ENCODE peak calls at places on chromosomes 6 and 20, in nine cellular contexts. M is suprapubic skin, N is HCT116, P is lower lobe of right lung, Y is stomach, H is IMR-90, V is psoas muscle, U is Karpas-422, Q is cardiac fibroblast. B is an unnamed sample.

GRCh38 chr20:10718671-10719070 is 44.9 kb upstream of the JAG1 start:
- DNase-seq in Y (no peak), U (no peak), Q (no peak), H (no peak), P (no peak), N (no peak), M (no peak), V (no peak), B (no peak)

GRCh38 chr20:34861386-34862084 is 11.1 kb downstream of the GGT7 start:
- DNase-seq in M (peak; percentile 74), V (peak; percentile 91), Q (no peak), N (no peak), P (peak; percentile 78), H (no peak), Y (peak; percentile 69), U (peak; percentile 48), B (no peak)

GRCh38 chr6:162371133-162371532 is 356.4 kb downstream of the PRKN start:
- DNase-seq in U (no peak), P (no peak), M (no peak), Q (no peak), N (no peak), V (no peak), Y (no peak), H (no peak), B (no peak)

GRCh38 chr20:401682-402495 is 6.2 kb upstream of the RBCK1 start:
- DNase-seq in H (peak; percentile 80), M (no peak), P (no peak), Y (no peak), V (no peak), N (peak; percentile 94), Q (peak; percentile 70), U (no peak), B (no peak)

GRCh38 chr6:48611332-48611731 is 500.3 kb upstream of the PTCHD4 start:
- DNase-seq in V (no peak), P (no peak), H (peak; percentile 46), M (no peak), N (no peak), Q (peak; percentile 70), U (no peak), Y (no peak), B (no peak)

GRCh38 chr6:119148102-119148824 is 69.8 kb upstream of the FAM184A start:
- DNase-seq in Q (peak; percentile 90), U (peak; percentile 61), P (no peak), Y (no peak), V (no peak), N (peak; percentile 62), H (peak; percentile 83), M (no peak), B (no peak)

GRCh38 chr6:138592698-138593097 is 93.4 kb upstream of the NHSL1 start:
- DNase-seq in Y (no peak), N (no peak), V (no peak), Q (no peak), U (peak; percentile 62), M (no peak), H (no peak), P (no peak), B (no peak)

GRCh38 chr20:45456632-45457031 is 12.9 kb upstream of the WFDC2 start:
- DNase-seq in Y (peak; percentile 70), H (no peak), P (peak; percentile 58), Q (peak; percentile 30), M (no peak), N (peak; percentile 71), V (no peak), U (peak; percentile 73), B (no peak)

DNA sequence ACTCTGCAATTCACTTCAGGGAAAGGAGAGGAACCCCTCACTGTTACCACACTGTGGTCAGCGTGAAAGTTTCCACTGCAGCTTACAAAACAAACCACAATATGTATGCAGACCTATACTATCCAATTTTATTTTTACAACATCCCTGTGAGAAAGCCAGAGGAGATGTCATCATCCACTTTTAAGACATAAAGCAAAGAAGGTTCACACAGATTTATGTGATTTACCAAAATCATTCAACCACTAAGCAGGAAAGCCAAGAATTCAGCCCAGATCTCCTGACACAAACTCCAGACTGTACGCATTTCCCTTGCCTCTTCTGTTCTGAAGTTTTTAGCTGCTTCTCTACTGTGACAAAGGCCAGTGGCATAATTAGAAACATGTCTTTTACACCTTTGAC is 442.4 kb downstream of the FRK start:
- DNase-seq in Y (no peak), V (no peak), M (no peak), N (no peak), U (no peak), Q (no peak), P (no peak), H (no peak), B (no peak)
- H3K4me3 ChIP-seq in Y (no peak overlapping the region), V (no peak overlapping the region), M (no peak overlapping the region), N (no peak overlapping the region), U (no peak overlapping the region), Q (no peak overlapping the region), P (no peak overlapping the region), H (no peak overlapping the region), B (no peak overlapping the region)

DNA sequence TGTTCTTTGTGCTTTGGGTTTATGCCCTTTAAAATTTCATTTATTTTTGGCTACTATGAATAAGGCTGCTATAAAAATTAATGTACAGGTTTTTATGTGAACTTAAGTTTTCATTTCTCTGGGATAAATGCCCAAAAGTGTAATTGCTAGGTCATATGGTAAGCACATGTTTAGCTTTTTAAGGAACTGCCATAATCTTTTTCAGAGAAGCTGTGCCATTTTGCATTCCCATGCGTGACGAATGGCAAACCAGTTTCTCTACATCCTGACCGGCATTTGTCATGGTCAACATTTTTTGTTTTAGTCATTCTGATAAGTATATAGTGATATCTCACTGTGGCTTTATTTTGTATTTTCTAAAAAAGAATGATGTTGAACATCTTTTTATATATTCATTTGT is 236.0 kb upstream of the SGK1 start:
- DNase-seq in V (no peak), P (no peak), H (peak; percentile 55), N (no peak), Y (no peak), Q (peak; percentile 31), M (no peak), U (no peak), B (no peak)
- H3K4me3 ChIP-seq in V (no peak overlapping the region), P (no peak overlapping the region), H (no peak overlapping the region), N (no peak overlapping the region), Y (no peak overlapping the region), Q (no peak overlapping the region), M (no peak overlapping the region), U (no peak overlapping the region), B (no peak overlapping the region)

GRCh38 chr20:12595841-12596240 is 412.9 kb upstream of the SPTLC3 start:
- DNase-seq in M (no peak), N (no peak), H (no peak), U (no peak), V (no peak), Y (no peak), Q (no peak), P (no peak), B (no peak)

GRCh38 chr20:12592756-12593155 is 416.0 kb upstream of the SPTLC3 start:
- DNase-seq in Y (no peak), M (no peak), V (no peak), Q (no peak), P (no peak), U (no peak), N (no peak), H (no peak), B (no peak)

GRCh38 chr20:12594410-12595130 is 414.2 kb upstream of the SPTLC3 start:
- DNase-seq in V (no peak), M (no peak), Q (peak; percentile 1), H (no peak), P (no peak), U (no peak), Y (no peak), N (no peak), B (no peak)

GRCh38 chr20:12591949-12592470 is 416.8 kb upstream of the SPTLC3 start:
- DNase-seq in P (no peak), M (no peak), N (no peak), Y (no peak), V (no peak), Q (no peak), U (no peak), H (no peak), B (no peak)

GRCh38 chr20:12593342-12593741 is 415.4 kb upstream of the SPTLC3 start:
- DNase-seq in U (no peak), Q (no peak), N (no peak), P (no peak), M (no peak), H (no peak), Y (no peak), V (no peak), B (no peak)
- H3K4me3 ChIP-seq in U (no peak overlapping the region), Q (no peak overlapping the region), N (no peak overlapping the region), P (no peak overlapping the region), M (no peak overlapping the region), H (no peak overlapping the region), Y (no peak overlapping the region), V (no peak overlapping the region), B (no peak overlapping the region)

GRCh38 chr6:149863846-149864577 is at the start of gene LRP11:
- DNase-seq in N (no peak), M (peak; percentile 93), H (peak; percentile 74), Y (peak; percentile 94), P (peak; percentile 89), V (peak; percentile 89), Q (peak; percentile 80), U (peak; percentile 90), B (peak; percentile 93)

GRCh38 chr6:149862901-149863595 is 1.1 kb downstream of the LRP11 start:
- DNase-seq in P (peak; percentile 82), Q (peak; percentile 63), Y (peak; percentile 79), H (peak; percentile 57), V (peak; percentile 85), N (no peak), M (peak; percentile 87), U (peak; percentile 78), B (peak; percentile 90)

GRCh38 chr6:149863596-149863845 is 638 bp downstream of the LRP11 start:
- DNase-seq in Y (no peak), N (no peak), M (no peak), H (no peak), Q (no peak), P (no peak), U (no peak), V (no peak), B (no peak)

GRCh38 chr6:149861603-149862423 is 2.3 kb downstream of the LRP11 start:
- DNase-seq in H (peak; percentile 69), N (no peak), Y (no peak), P (no peak), U (no peak), V (no peak), M (no peak), Q (no peak), B (no peak)

DNA sequence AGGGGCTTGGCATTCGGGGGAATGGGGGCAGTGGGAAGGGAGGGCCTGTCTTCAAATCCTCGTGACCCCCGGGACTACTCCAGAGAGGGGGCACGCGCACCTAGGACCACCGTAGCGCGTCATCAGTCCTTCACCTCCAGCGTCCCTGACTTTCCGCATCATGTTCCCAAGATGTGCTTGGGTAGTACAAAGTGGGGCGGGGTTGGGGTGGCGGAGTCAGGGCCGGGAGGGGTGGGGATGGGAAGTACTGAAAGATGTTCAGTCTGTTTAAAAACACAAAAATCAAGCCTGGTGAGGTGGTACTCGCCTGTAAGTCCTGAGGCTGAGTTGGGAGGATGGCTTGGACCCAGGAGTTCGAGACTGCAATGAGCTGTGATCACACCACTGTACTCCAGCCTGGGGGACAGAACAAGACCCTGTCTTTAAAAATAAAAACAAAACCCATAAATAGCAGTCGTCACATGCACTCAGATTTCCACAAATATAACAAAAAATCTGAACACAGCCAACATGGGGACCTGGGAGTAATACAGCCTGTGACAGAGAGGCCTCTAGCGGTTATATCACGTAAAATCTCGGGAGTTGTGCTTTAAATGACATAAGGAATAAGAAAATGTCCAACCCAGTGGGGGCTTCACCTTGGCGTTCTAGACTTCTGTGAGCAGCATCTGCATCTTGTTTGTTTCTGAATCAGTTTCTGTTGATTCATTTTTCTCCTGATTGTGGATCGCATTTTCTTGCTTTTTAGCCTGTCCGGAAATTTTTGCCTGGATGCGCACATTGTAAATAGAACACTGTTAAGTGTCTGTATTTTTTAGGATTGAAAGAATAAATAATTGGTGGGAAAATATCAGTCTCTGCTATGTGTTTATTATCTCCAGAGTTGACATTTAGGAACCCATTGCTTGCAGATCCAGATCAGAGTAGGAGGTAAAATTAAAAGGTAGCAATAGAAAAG is 698 bp upstream of the LRP11 start:
- DNase-seq in Y (peak; percentile 41), N (no peak), V (no peak), M (no peak), P (no peak), H (peak; percentile 77), U (peak; percentile 78), Q (peak; percentile 85), B (peak; percentile 85)
- H3K4me3 ChIP-seq in Y (peak overlapping the region; percentile 87), N (peak overlapping the region; percentile 46), V (peak overlapping the region; percentile 81), M (peak overlapping the region; percentile 75), P (peak overlapping the region; percentile 75), H (peak overlapping the region; percentile 34), U (peak overlapping the region; percentile 81), Q (peak overlapping the region; percentile 43), B (peak overlapping the region; percentile 70)